ENCODE peak calls at places on chromosomes 11 and 22, in nine cellular contexts. G is SK-N-SH, A is ovary, E is transverse colon, O is K562, R is A549, B is tibial nerve, I is sigmoid colon, C is H1. X is an unnamed sample.

GRCh38 chr11:124644426-124645280 is 22.0 kb downstream of the TBRG1 start:
- DNase-seq in G (peak; percentile 75), I (peak; percentile 75), O (peak; percentile 66), E (peak; percentile 46), R (peak; percentile 68), B (peak; percentile 25), A (peak; percentile 19), C (no peak), X (peak; percentile 82)

GRCh38 chr11:26420331-26420730 is 88.4 kb downstream of the ANO3 start:
- DNase-seq in C (no peak), A (no peak), R (no peak), I (no peak), E (no peak), G (no peak), B (no peak), O (no peak), X (no peak)

GRCh38 chr11:66008468-66009101 is 3.2 kb upstream of the CST6 start:
- DNase-seq in I (no peak), R (no peak), O (no peak), E (no peak), G (no peak), A (no peak), C (no peak), B (no peak), X (no peak)

GRCh38 chr11:19253817-19254216 is 13.1 kb upstream of the E2F8 start:
- DNase-seq in E (no peak), O (no peak), A (no peak), C (no peak), B (no peak), I (no peak), R (no peak), G (no peak), X (no peak)

GRCh38 chr11:123194308-123195181 is 503 bp downstream of the CLMP start:
- DNase-seq in E (no peak), R (no peak), O (no peak), I (peak; percentile 80), A (peak; percentile 51), B (no peak), G (peak; percentile 86), C (no peak), X (no peak)

GRCh38 chr11:6538456-6538855 is 41.4 kb downstream of the DNHD1 start:
- DNase-seq in A (no peak), G (no peak), R (no peak), O (no peak), I (no peak), E (no peak), B (no peak), C (no peak), X (no peak)

GRCh38 chr11:14065153-14065552 is 102.6 kb downstream of the SPON1 start:
- DNase-seq in A (no peak), C (no peak), E (peak; percentile 39), O (no peak), B (no peak), R (no peak), I (no peak), G (no peak), X (no peak)

GRCh38 chr11:43392713-43393112 is 34.0 kb downstream of the TTC17 start:
- DNase-seq in O (no peak), B (no peak), E (no peak), G (no peak), A (no peak), C (no peak), I (no peak), R (no peak), X (no peak)

GRCh38 chr11:7480132-7480531 is 5.2 kb upstream of the OLFML1 start:
- DNase-seq in C (no peak), O (no peak), B (no peak), E (no peak), R (no peak), G (no peak), A (no peak), I (no peak), X (no peak)

GRCh38 chr11:70270877-70271634 is 566 bp downstream of the PPFIA1 start:
- DNase-seq in C (no peak), E (peak; percentile 50), A (no peak), O (peak; percentile 78), B (no peak), I (peak; percentile 69), R (no peak), G (peak; percentile 85), X (peak; percentile 71)

GRCh38 chr11:124943731-124944130 is 7.9 kb upstream of the HEPACAM start:
- DNase-seq in B (no peak), O (no peak), R (no peak), C (no peak), I (no peak), E (no peak), G (no peak), A (no peak), X (no peak)

GRCh38 chr11:108530426-108530825 is 32.2 kb upstream of the POGLUT3 start:
- DNase-seq in C (no peak), R (no peak), I (no peak), B (no peak), O (no peak), E (no peak), G (no peak), A (no peak), X (no peak)

GRCh38 chr22:49433717-49434611 is 393.7 kb downstream of the BRD1 start:
- DNase-seq in R (peak; percentile 27), I (no peak), B (no peak), E (no peak), C (no peak), G (peak; percentile 60), O (no peak), A (no peak), X (no peak)

GRCh38 chr22:28241637-28242290 is 322.7 kb upstream of the PITPNB start:
- DNase-seq in I (no peak), C (no peak), G (no peak), A (no peak), O (no peak), E (no peak), B (no peak), R (no peak), X (no peak)

GRCh38 chr11:59669611-59670009 is 773 bp upstream of the PATL1 start:
- DNase-seq in R (peak; percentile 21), B (peak; percentile 31), G (no peak), C (no peak), O (peak; percentile 33), I (peak; percentile 73), E (peak; percentile 42), A (peak; percentile 51), X (peak; percentile 70)

GRCh38 chr11:18650859-18651557 is 16.9 kb upstream of the SPTY2D1 start:
- DNase-seq in I (no peak), O (peak; percentile 63), E (peak; percentile 59), C (peak; percentile 31), R (peak; percentile 80), B (peak; percentile 29), G (peak; percentile 16), A (no peak), X (no peak)

GRCh38 chr11:119338318-119338890 is 2.3 kb downstream of the C1QTNF5 start:
- DNase-seq in R (peak; percentile 63), B (peak; percentile 79), I (peak; percentile 88), A (no peak), G (peak; percentile 90), O (peak; percentile 74), C (no peak), E (peak; percentile 76), X (no peak)

GRCh38 chr22:25375683-25376082 is 156.2 kb downstream of the CRYBB2 start:
- DNase-seq in A (no peak), C (no peak), E (no peak), B (no peak), R (no peak), G (no peak), O (no peak), I (no peak), X (no peak)

GRCh38 chr22:45284705-45285305 is at the start of gene UPK3A:
- DNase-seq in B (no peak), O (peak; percentile 20), I (no peak), R (no peak), E (peak; percentile 88), G (peak; percentile 77), A (peak; percentile 41), C (no peak), X (no peak)

GRCh38 chr11:114774599-114775365 is 96.5 kb downstream of the NXPE2 start:
- DNase-seq in C (peak; percentile 50), A (no peak), O (peak; percentile 70), I (no peak), G (peak; percentile 75), B (no peak), R (peak; percentile 55), E (peak; percentile 58), X (no peak)
- TF ChIP-seq EP300 in C (no peak), A (no peak), O (no peak), I (no peak), G (peak; percentile 29), B (no peak), R (no peak), E (no peak), X (no peak)

GRCh38 chr22:42648368-42649260 is 578 bp downstream of the CYB5R3 start:
- DNase-seq in O (peak; percentile 88), R (peak; percentile 43), B (no peak), G (no peak), C (no peak), E (peak; percentile 89), A (no peak), I (no peak), X (no peak)
- H3K4me1 ChIP-seq in O (peaks cover 58% of the 10 kb centered on the region), R (peaks cover 37% of the 10 kb centered on the region), B (peaks cover 50% of the 10 kb centered on the region), G (peaks cover 6% of the 10 kb centered on the region), C (peaks cover 17% of the 10 kb centered on the region), E (peaks cover 46% of the 10 kb centered on the region), A (peaks cover 38% of the 10 kb centered on the region), I (peaks cover 54% of the 10 kb centered on the region), X (peaks cover 55% of the 10 kb centered on the region)

GRCh38 chr22:41327124-41327523 is 25.8 kb downstream of the ZC3H7B start:
- DNase-seq in O (no peak), B (no peak), C (no peak), A (no peak), E (no peak), I (no peak), R (no peak), G (no peak), X (no peak)
- H3K27ac ChIP-seq in O (no peak overlapping the region), B (no peak overlapping the region), C (no peak overlapping the region), A (no peak overlapping the region), E (no peak overlapping the region), I (no peak overlapping the region), R (no peak overlapping the region), G (no peak overlapping the region), X (no peak overlapping the region)

GRCh38 chr11:9077164-9077563 is 14.2 kb downstream of the SCUBE2 start:
- DNase-seq in B (no peak), E (no peak), G (no peak), C (no peak), R (no peak), I (no peak), A (no peak), O (no peak), X (no peak)

GRCh38 chr11:9078113-9079041 is 13.0 kb downstream of the SCUBE2 start:
- DNase-seq in C (no peak), I (no peak), B (no peak), A (no peak), O (no peak), E (no peak), R (no peak), G (no peak), X (no peak)

GRCh38 chr11:9075441-9076000 is 15.9 kb downstream of the SCUBE2 start:
- DNase-seq in A (no peak), O (no peak), I (no peak), E (no peak), B (no peak), C (no peak), R (no peak), G (peak; percentile 50), X (no peak)

GRCh38 chr11:9076046-9076445 is 15.4 kb downstream of the SCUBE2 start:
- DNase-seq in I (no peak), G (no peak), B (no peak), R (no peak), A (no peak), O (no peak), E (no peak), C (no peak), X (no peak)

GRCh38 chr11:9076661-9077060 is 14.7 kb downstream of the SCUBE2 start:
- DNase-seq in R (no peak), B (no peak), A (no peak), I (no peak), O (no peak), G (no peak), C (no peak), E (no peak), X (no peak)
- TF ChIP-seq EP300 in R (no peak), B (no peak), A (no peak), I (no peak), O (no peak), G (no peak), C (no peak), E (no peak), X (no peak)